ENCODE peak calls at places on chromosomes 12 and 14, in seven cellular contexts. One of them, this sample, is unnamed.

GRCh38 chr14:75292886-75293285 is 14.3 kb downstream of the FOS start:
- DNase-seq in small intestine: no peak
- DNase-seq in omental fat pad: no peak
- DNase-seq in mucosa of descending colon: no peak
- DNase-seq in epithelial cell of prostate: no peak
- DNase-seq in stimulated activated CD8-positive, alpha-beta memory T cell treated with anti-CD3 and anti-CD28 coated beads, Interleukin-15, amount 100 ng/mL, for 24 hours: no peak
- DNase-seq in astrocyte of the spinal cord: no peak
- DNase-seq in this sample: no peak

GRCh38 chr14:33454022-33454645 is 496.7 kb downstream of the EGLN3 start:
- DNase-seq in epithelial cell of prostate: no peak
- DNase-seq in small intestine: peak
- DNase-seq in omental fat pad: no peak
- DNase-seq in stimulated activated CD8-positive, alpha-beta memory T cell treated with anti-CD3 and anti-CD28 coated beads, Interleukin-15, amount 100 ng/mL, for 24 hours: no peak
- DNase-seq in astrocyte of the spinal cord: no peak
- DNase-seq in mucosa of descending colon: peak
- DNase-seq in this sample: no peak

GRCh38 chr12:125092872-125093680 is 27.8 kb downstream of the AACS start:
- DNase-seq in stimulated activated CD8-positive, alpha-beta memory T cell treated with anti-CD3 and anti-CD28 coated beads, Interleukin-15, amount 100 ng/mL, for 24 hours: no peak
- DNase-seq in small intestine: peak
- DNase-seq in epithelial cell of prostate: peak
- DNase-seq in astrocyte of the spinal cord: peak
- DNase-seq in omental fat pad: no peak
- DNase-seq in mucosa of descending colon: peak
- DNase-seq in this sample: no peak

GRCh38 chr14:103889313-103890051 is 38.8 kb upstream of the TDRD9 start:
- DNase-seq in mucosa of descending colon: peak
- DNase-seq in small intestine: peak
- DNase-seq in epithelial cell of prostate: no peak
- DNase-seq in stimulated activated CD8-positive, alpha-beta memory T cell treated with anti-CD3 and anti-CD28 coated beads, Interleukin-15, amount 100 ng/mL, for 24 hours: no peak
- DNase-seq in omental fat pad: no peak
- DNase-seq in astrocyte of the spinal cord: no peak
- DNase-seq in this sample: peak

GRCh38 chr12:1815814-1816729 is 4.3 kb upstream of the LRTM2 start:
- DNase-seq in small intestine: no peak
- DNase-seq in omental fat pad: no peak
- DNase-seq in epithelial cell of prostate: no peak
- DNase-seq in mucosa of descending colon: no peak
- DNase-seq in stimulated activated CD8-positive, alpha-beta memory T cell treated with anti-CD3 and anti-CD28 coated beads, Interleukin-15, amount 100 ng/mL, for 24 hours: no peak
- DNase-seq in astrocyte of the spinal cord: no peak
- DNase-seq in this sample: no peak

GRCh38 chr12:14777271-14777670 is 26.0 kb downstream of the WBP11 start:
- DNase-seq in stimulated activated CD8-positive, alpha-beta memory T cell treated with anti-CD3 and anti-CD28 coated beads, Interleukin-15, amount 100 ng/mL, for 24 hours: no peak
- DNase-seq in astrocyte of the spinal cord: no peak
- DNase-seq in small intestine: no peak
- DNase-seq in omental fat pad: no peak
- DNase-seq in mucosa of descending colon: peak
- DNase-seq in epithelial cell of prostate: no peak
- DNase-seq in this sample: peak

GRCh38 chr14:105999361-106000028 is 473.1 kb downstream of the TMEM121 start:
- DNase-seq in small intestine: peak
- DNase-seq in astrocyte of the spinal cord: no peak
- DNase-seq in epithelial cell of prostate: no peak
- DNase-seq in omental fat pad: no peak
- DNase-seq in mucosa of descending colon: peak
- DNase-seq in stimulated activated CD8-positive, alpha-beta memory T cell treated with anti-CD3 and anti-CD28 coated beads, Interleukin-15, amount 100 ng/mL, for 24 hours: peak
- DNase-seq in this sample: peak

GRCh38 chr14:30456296-30456695 is 102.7 kb upstream of the G2E3 start:
- DNase-seq in mucosa of descending colon: no peak
- DNase-seq in small intestine: no peak
- DNase-seq in omental fat pad: no peak
- DNase-seq in astrocyte of the spinal cord: no peak
- DNase-seq in stimulated activated CD8-positive, alpha-beta memory T cell treated with anti-CD3 and anti-CD28 coated beads, Interleukin-15, amount 100 ng/mL, for 24 hours: no peak
- DNase-seq in epithelial cell of prostate: no peak
- DNase-seq in this sample: no peak

GRCh38 chr12:69511870-69512269 is 41.7 kb downstream of the FRS2 start:
- DNase-seq in omental fat pad: no peak
- DNase-seq in small intestine: no peak
- DNase-seq in stimulated activated CD8-positive, alpha-beta memory T cell treated with anti-CD3 and anti-CD28 coated beads, Interleukin-15, amount 100 ng/mL, for 24 hours: no peak
- DNase-seq in epithelial cell of prostate: no peak
- DNase-seq in astrocyte of the spinal cord: no peak
- DNase-seq in mucosa of descending colon: no peak
- DNase-seq in this sample: no peak

GRCh38 chr12:57138526-57139272 is 8.7 kb downstream of the LRP1-AS start:
- DNase-seq in epithelial cell of prostate: no peak
- DNase-seq in stimulated activated CD8-positive, alpha-beta memory T cell treated with anti-CD3 and anti-CD28 coated beads, Interleukin-15, amount 100 ng/mL, for 24 hours: no peak
- DNase-seq in omental fat pad: no peak
- DNase-seq in astrocyte of the spinal cord: no peak
- DNase-seq in mucosa of descending colon: peak
- DNase-seq in small intestine: peak
- DNase-seq in this sample: peak

GRCh38 chr12:96424601-96425000 is 24.4 kb upstream of the CDK17 start:
- DNase-seq in small intestine: no peak
- DNase-seq in omental fat pad: no peak
- DNase-seq in mucosa of descending colon: no peak
- DNase-seq in epithelial cell of prostate: no peak
- DNase-seq in stimulated activated CD8-positive, alpha-beta memory T cell treated with anti-CD3 and anti-CD28 coated beads, Interleukin-15, amount 100 ng/mL, for 24 hours: no peak
- DNase-seq in astrocyte of the spinal cord: no peak
- DNase-seq in this sample: no peak

GRCh38 chr14:22807432-22808087 is 7.7 kb downstream of the SLC7A7 start:
- DNase-seq in stimulated activated CD8-positive, alpha-beta memory T cell treated with anti-CD3 and anti-CD28 coated beads, Interleukin-15, amount 100 ng/mL, for 24 hours: no peak
- DNase-seq in epithelial cell of prostate: no peak
- DNase-seq in omental fat pad: no peak
- DNase-seq in mucosa of descending colon: no peak
- DNase-seq in astrocyte of the spinal cord: no peak
- DNase-seq in small intestine: peak
- DNase-seq in this sample: no peak

GRCh38 chr12:55716582-55717396 is 943 bp downstream of the BLOC1S1 start:
- DNase-seq in stimulated activated CD8-positive, alpha-beta memory T cell treated with anti-CD3 and anti-CD28 coated beads, Interleukin-15, amount 100 ng/mL, for 24 hours: no peak
- DNase-seq in small intestine: no peak
- DNase-seq in mucosa of descending colon: no peak
- DNase-seq in epithelial cell of prostate: no peak
- DNase-seq in omental fat pad: no peak
- DNase-seq in astrocyte of the spinal cord: no peak
- DNase-seq in this sample: peak

GRCh38 chr12:121144416-121144914 is 11.8 kb downstream of the P2RX7 start:
- DNase-seq in stimulated activated CD8-positive, alpha-beta memory T cell treated with anti-CD3 and anti-CD28 coated beads, Interleukin-15, amount 100 ng/mL, for 24 hours: no peak
- DNase-seq in epithelial cell of prostate: no peak
- DNase-seq in omental fat pad: no peak
- DNase-seq in mucosa of descending colon: no peak
- DNase-seq in astrocyte of the spinal cord: peak
- DNase-seq in small intestine: peak
- DNase-seq in this sample: peak

GRCh38 chr14:23580948-23581281 is 2.3 kb upstream of the JPH4 start:
- DNase-seq in omental fat pad: no peak
- DNase-seq in mucosa of descending colon: no peak
- DNase-seq in epithelial cell of prostate: no peak
- DNase-seq in stimulated activated CD8-positive, alpha-beta memory T cell treated with anti-CD3 and anti-CD28 coated beads, Interleukin-15, amount 100 ng/mL, for 24 hours: no peak
- DNase-seq in astrocyte of the spinal cord: no peak
- DNase-seq in small intestine: no peak
- DNase-seq in this sample: no peak

GRCh38 chr12:56084958-56085543 is 5.1 kb downstream of the ERBB3 start:
- DNase-seq in epithelial cell of prostate: no peak
- DNase-seq in mucosa of descending colon: peak
- DNase-seq in small intestine: peak
- DNase-seq in stimulated activated CD8-positive, alpha-beta memory T cell treated with anti-CD3 and anti-CD28 coated beads, Interleukin-15, amount 100 ng/mL, for 24 hours: no peak
- DNase-seq in astrocyte of the spinal cord: no peak
- DNase-seq in omental fat pad: no peak
- DNase-seq in this sample: peak

GRCh38 chr12:7542813-7543212 is 39.2 kb upstream of the CD163 start:
- DNase-seq in epithelial cell of prostate: no peak
- DNase-seq in astrocyte of the spinal cord: peak
- DNase-seq in omental fat pad: no peak
- DNase-seq in stimulated activated CD8-positive, alpha-beta memory T cell treated with anti-CD3 and anti-CD28 coated beads, Interleukin-15, amount 100 ng/mL, for 24 hours: no peak
- DNase-seq in mucosa of descending colon: no peak
- DNase-seq in small intestine: peak
- DNase-seq in this sample: no peak

GRCh38 chr12:51025748-51026654 is at the start of gene SLC11A2:
- DNase-seq in epithelial cell of prostate: peak
- DNase-seq in mucosa of descending colon: peak
- DNase-seq in astrocyte of the spinal cord: peak
- DNase-seq in omental fat pad: peak
- DNase-seq in stimulated activated CD8-positive, alpha-beta memory T cell treated with anti-CD3 and anti-CD28 coated beads, Interleukin-15, amount 100 ng/mL, for 24 hours: peak
- DNase-seq in small intestine: peak
- DNase-seq in this sample: peak

GRCh38 chr12:6465467-6466183 is 4.9 kb downstream of the VAMP1 start:
- DNase-seq in omental fat pad: no peak
- DNase-seq in astrocyte of the spinal cord: peak
- DNase-seq in small intestine: peak
- DNase-seq in stimulated activated CD8-positive, alpha-beta memory T cell treated with anti-CD3 and anti-CD28 coated beads, Interleukin-15, amount 100 ng/mL, for 24 hours: no peak
- DNase-seq in epithelial cell of prostate: no peak
- DNase-seq in mucosa of descending colon: peak
- DNase-seq in this sample: no peak

GRCh38 chr12:116266220-116266619 is 11.3 kb downstream of the MED13L start:
- DNase-seq in stimulated activated CD8-positive, alpha-beta memory T cell treated with anti-CD3 and anti-CD28 coated beads, Interleukin-15, amount 100 ng/mL, for 24 hours: no peak
- DNase-seq in mucosa of descending colon: no peak
- DNase-seq in astrocyte of the spinal cord: peak
- DNase-seq in omental fat pad: no peak
- DNase-seq in epithelial cell of prostate: no peak
- DNase-seq in small intestine: no peak
- DNase-seq in this sample: no peak

GRCh38 chr12:93361159-93361919 is 16.4 kb upstream of the NUDT4 start:
- DNase-seq in epithelial cell of prostate: no peak
- DNase-seq in stimulated activated CD8-positive, alpha-beta memory T cell treated with anti-CD3 and anti-CD28 coated beads, Interleukin-15, amount 100 ng/mL, for 24 hours: no peak
- DNase-seq in mucosa of descending colon: no peak
- DNase-seq in astrocyte of the spinal cord: peak
- DNase-seq in small intestine: no peak
- DNase-seq in omental fat pad: no peak
- DNase-seq in this sample: peak

This sample was measured in MG63.